ENCODE peak calls at places on chromosomes 6 and 20, in four cellular contexts. H is activated B cell treated with CpG ODN at 0.5 μM for 24 hours, P is foreskin fibroblast, Q is HS-5. X is an unnamed sample.

GRCh38 chr6:6037179-6037578 is 30.5 kb upstream of the NRN1 start:
- DNase-seq in H (no peak), P (no peak), Q (no peak), X (no peak)

GRCh38 chr6:160419488-160419887 is 71.3 kb downstream of the SLC22A3 start:
- DNase-seq in H (no peak), P (no peak), Q (no peak), X (no peak)

GRCh38 chr6:139371421-139372253 is 2.8 kb downstream of the CITED2 start:
- DNase-seq in H (no peak), P (no peak), Q (no peak), X (no peak)

GRCh38 chr6:56649053-56649769 is 6.5 kb upstream of the DST start:
- DNase-seq in H (no peak), P (no peak), Q (no peak), X (no peak)

GRCh38 chr20:32535953-32536823 is 48.9 kb downstream of the NOL4L start:
- DNase-seq in H (peak), P (no peak), Q (no peak), X (peak)

GRCh38 chr20:21509597-21510331 is 4.1 kb downstream of the NKX2-2 start:
- DNase-seq in H (no peak), P (peak), Q (no peak), X (no peak)

GRCh38 chr6:61586934-61587537 is 699.0 kb downstream of the KHDRBS2 start:
- DNase-seq in H (no peak), P (no peak), Q (no peak), X (no peak)

GRCh38 chr6:10219510-10219909 is 195.4 kb downstream of the TFAP2A start:
- DNase-seq in H (no peak), P (no peak), Q (no peak), X (no peak)

GRCh38 chr20:8370774-8371173 is 238.7 kb downstream of the PLCB1 start:
- DNase-seq in H (no peak), P (no peak), Q (no peak), X (no peak)

GRCh38 chr6:146526192-146526591 is 17.4 kb upstream of the RAB32 start:
- DNase-seq in H (no peak), P (no peak), Q (no peak), X (no peak)

GRCh38 chr20:59832406-59833156 is 100.9 kb downstream of the SYCP2 start:
- DNase-seq in H (no peak), P (no peak), Q (no peak), X (no peak)

GRCh38 chr20:31833130-31833930 is 12.1 kb downstream of the FOXS1 start:
- DNase-seq in H (peak), P (no peak), Q (no peak), X (no peak)

GRCh38 chr6:158599635-158600034 is 39.7 kb downstream of the TMEM181 start:
- DNase-seq in H (no peak), P (no peak), Q (no peak), X (no peak)

GRCh38 chr20:4043801-4044200 is 28.4 kb upstream of the RNF24 start:
- DNase-seq in H (no peak), P (no peak), Q (no peak), X (no peak)

GRCh38 chr20:3658708-3659491 is 4.3 kb downstream of the GFRA4 start:
- DNase-seq in H (no peak), P (no peak), Q (no peak), X (no peak)

GRCh38 chr6:163994566-163994965 is 580.0 kb downstream of the QKI start:
- DNase-seq in H (no peak), P (no peak), Q (no peak), X (no peak)

GRCh38 chr20:62014889-62015375 is 50.7 kb downstream of the TAF4 start:
- DNase-seq in H (no peak), P (no peak), Q (no peak), X (no peak)

GRCh38 chr6:137313928-137314855 is 95.0 kb upstream of the IFNGR1 start:
- DNase-seq in H (peak), P (peak), Q (peak), X (peak)

X was measured in esophagus squamous epithelium.